ENCODE peak calls at places on chromosomes 11 and 22, in six cellular contexts. A is HepG2, R is GM12878, U is H1, G is GM12891, M is K562. Z is an unnamed sample.

GRCh38 chr11:114433376-114433775 is 5.9 kb upstream of the REXO2 start:
- DNase-seq in A (no peak), R (no peak), U (no peak), G (no peak), M (no peak), Z (no peak)

GRCh38 chr11:47938791-47939560 is 41.4 kb upstream of the PTPRJ start:
- DNase-seq in A (no peak), R (no peak), U (no peak), G (no peak), M (no peak), Z (no peak)

GRCh38 chr22:16783930-16784354 is 41.3 kb downstream of the XKR3 start:
- DNase-seq in A (peak), R (no peak), U (no peak), G (no peak), M (peak), Z (no peak)

GRCh38 chr11:15223318-15223717 is 108.6 kb downstream of the INSC start:
- DNase-seq in A (no peak), R (no peak), U (no peak), G (no peak), M (no peak), Z (no peak)

GRCh38 chr11:79082920-79083319 is 357.9 kb downstream of the TENM4 start:
- DNase-seq in A (no peak), R (no peak), U (no peak), G (no peak), M (no peak), Z (no peak)

GRCh38 chr11:34242037-34242625 is 115.7 kb downstream of the ABTB2 start:
- DNase-seq in A (no peak), R (no peak), U (no peak), G (no peak), M (peak), Z (no peak)

GRCh38 chr11:636511-637332 is at the start of gene DRD4:
- DNase-seq in A (no peak), R (no peak), U (no peak), G (no peak), M (no peak), Z (no peak)

GRCh38 chr22:22233081-22233480 is 11.5 kb upstream of the VPREB1 start:
- DNase-seq in A (no peak), R (no peak), U (no peak), G (no peak), M (no peak), Z (no peak)

GRCh38 chr11:69939551-69940245 is 120.5 kb upstream of the FGF3 start:
- DNase-seq in A (no peak), R (no peak), U (no peak), G (no peak), M (no peak), Z (no peak)

GRCh38 chr11:123020968-123021367 is 39.3 kb upstream of the BSX start:
- DNase-seq in A (peak), R (no peak), U (no peak), G (peak), M (no peak), Z (peak)

GRCh38 chr11:123187670-123188507 is 7.2 kb downstream of the CLMP start:
- DNase-seq in A (no peak), R (no peak), U (no peak), G (no peak), M (no peak), Z (no peak)

GRCh38 chr11:129766858-129767604 is 48.6 kb upstream of the TMEM45B start:
- DNase-seq in A (peak), R (no peak), U (peak), G (no peak), M (no peak), Z (no peak)

GRCh38 chr11:134560566-134561347 is 148.7 kb upstream of the B3GAT1 start:
- DNase-seq in A (no peak), R (no peak), U (no peak), G (no peak), M (no peak), Z (no peak)

GRCh38 chr11:72939031-72939430 is 124.8 kb downstream of the ATG16L2 start:
- DNase-seq in A (no peak), R (no peak), U (no peak), G (no peak), M (no peak), Z (no peak)

GRCh38 chr11:65606876-65607613 is 7.0 kb downstream of the MAP3K11 start:
- DNase-seq in A (no peak), R (no peak), U (peak), G (peak), M (peak), Z (no peak)

GRCh38 chr11:130916238-130916855 is at the start of gene SNX19:
- DNase-seq in A (no peak), R (peak), U (peak), G (peak), M (peak), Z (peak)
- TF ChIP-seq POLR2A in A (no peak), R (peak), U (peak), G (peak), M (peak), Z (peak)

GRCh38 chr11:16286095-16286494 is 70.3 kb downstream of the SOX6 start:
- DNase-seq in A (no peak), R (no peak), U (no peak), G (no peak), M (no peak), Z (no peak)

GRCh38 chr11:16292167-16292859 is 64.0 kb downstream of the SOX6 start:
- DNase-seq in A (no peak), R (no peak), U (no peak), G (no peak), M (no peak), Z (no peak)

GRCh38 chr11:16293204-16293681 is 63.1 kb downstream of the SOX6 start:
- DNase-seq in A (no peak), R (no peak), U (no peak), G (no peak), M (no peak), Z (no peak)

GRCh38 chr11:16291729-16292128 is 64.6 kb downstream of the SOX6 start:
- DNase-seq in A (no peak), R (no peak), U (no peak), G (no peak), M (peak), Z (no peak)

DNA sequence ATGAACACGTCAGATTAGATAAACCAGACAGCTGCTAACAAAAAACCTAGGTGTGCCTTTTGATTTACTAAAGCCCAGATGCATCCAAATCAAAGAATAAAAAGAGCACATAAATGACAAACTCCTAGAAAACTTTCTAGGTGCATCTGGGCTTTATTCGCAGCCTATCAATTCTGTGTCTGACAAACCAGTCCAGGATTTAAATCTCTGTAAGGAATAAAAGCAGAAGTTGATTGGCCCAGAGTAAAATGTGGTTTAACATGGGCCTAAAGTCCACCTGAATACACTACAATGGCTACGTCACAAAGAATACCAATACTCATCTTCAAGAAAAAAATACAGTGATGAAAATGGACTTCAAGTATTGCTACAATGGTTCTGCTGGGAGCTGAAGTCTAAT is 66.8 kb downstream of the SOX6 start:
- DNase-seq in A (no peak), R (no peak), U (no peak), G (no peak), M (no peak), Z (no peak)
- TF ChIP-seq POLR2AphosphoS5 in A (no peak), R (no peak), U (no peak), G (no peak), M (no peak), Z (no peak)

GRCh38 chr11:20488352-20488751 is 100.8 kb downstream of the PRMT3 start:
- DNase-seq in A (no peak), R (no peak), U (no peak), G (no peak), M (no peak), Z (no peak)

GRCh38 chr11:20489948-20490347 is 102.4 kb downstream of the PRMT3 start:
- DNase-seq in A (no peak), R (peak), U (no peak), G (no peak), M (no peak), Z (no peak)

GRCh38 chr11:20497124-20497792 is 102.2 kb upstream of the SLC6A5 start:
- DNase-seq in A (no peak), R (no peak), U (no peak), G (no peak), M (no peak), Z (no peak)

GRCh38 chr11:20493340-20493739 is 105.8 kb downstream of the PRMT3 start:
- DNase-seq in A (no peak), R (no peak), U (no peak), G (no peak), M (peak), Z (no peak)
- TF ChIP-seq TAF1 in A (no peak), R (no peak), U (no peak), G (no peak), M (peak), Z (no peak)

GRCh38 chr11:8671651-8672062 is 10.8 kb downstream of the TRIM66 start:
- DNase-seq in A (no peak), R (no peak), U (no peak), G (no peak), M (no peak), Z (no peak)

GRCh38 chr11:8676458-8676857 is 6.0 kb downstream of the TRIM66 start:
- DNase-seq in A (no peak), R (no peak), U (no peak), G (no peak), M (no peak), Z (no peak)

GRCh38 chr11:8672346-8672745 is 10.1 kb downstream of the TRIM66 start:
- DNase-seq in A (no peak), R (no peak), U (no peak), G (no peak), M (no peak), Z (no peak)

GRCh38 chr11:8674859-8675258 is 7.6 kb downstream of the TRIM66 start:
- DNase-seq in A (no peak), R (no peak), U (no peak), G (no peak), M (no peak), Z (no peak)

GRCh38 chr11:8671242-8671641 is 11.2 kb downstream of the TRIM66 start:
- DNase-seq in A (no peak), R (no peak), U (peak), G (no peak), M (no peak), Z (no peak)
- TF ChIP-seq POLR2A in A (no peak), R (no peak), U (peak), G (no peak), M (no peak), Z (no peak)

GRCh38 chr11:126355324-126355925 is at the start of gene ST3GAL4:
- DNase-seq in A (peak), R (peak), U (peak), G (peak), M (peak), Z (peak)
- TF ChIP-seq POLR2AphosphoS5 in A (no peak), R (no peak), U (peak), G (no peak), M (peak), Z (peak)

DNA sequence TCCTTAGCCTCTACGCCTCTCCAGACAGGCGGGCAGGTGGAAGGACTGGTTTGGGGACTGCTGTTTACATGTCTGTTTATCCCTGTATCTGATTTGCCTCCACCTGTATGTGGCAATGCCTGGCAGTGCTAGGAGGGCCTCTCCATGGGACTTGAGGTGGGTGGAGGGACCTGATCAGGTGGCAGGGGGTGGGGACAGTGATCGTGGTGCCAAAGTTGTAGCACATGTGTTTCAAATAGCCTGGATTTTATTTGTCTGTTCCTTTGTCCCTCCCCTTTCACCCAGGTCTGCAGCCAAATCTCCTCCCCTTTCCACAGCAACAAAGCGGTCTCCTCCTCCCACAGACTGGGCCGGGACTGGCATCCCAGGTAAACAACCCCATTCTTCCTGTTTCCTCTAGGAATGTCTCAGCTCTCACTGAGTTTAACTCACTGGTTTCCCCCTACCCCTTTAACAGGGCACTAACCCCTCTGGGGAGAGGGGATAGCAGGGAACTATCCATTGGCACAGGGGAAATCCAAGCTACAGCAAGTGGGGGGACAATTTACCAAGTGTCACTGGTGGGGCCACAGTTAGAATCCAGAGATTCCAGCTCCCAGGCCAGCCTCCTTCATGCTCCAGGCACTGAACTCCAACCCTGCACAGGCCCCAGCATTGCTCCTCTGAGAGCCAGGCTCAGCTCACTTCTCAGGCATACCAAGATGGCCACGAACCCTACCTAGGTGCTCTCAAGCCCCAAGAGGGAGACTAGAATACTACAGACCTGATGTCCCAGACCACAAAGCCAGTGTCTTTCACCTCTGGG is 22.9 kb upstream of the TLCD5 start:
- DNase-seq in A (no peak), R (no peak), U (no peak), G (no peak), M (no peak), Z (no peak)
- TF ChIP-seq TAF1 in A (no peak), R (no peak), U (no peak), G (no peak), M (no peak), Z (no peak)

Z was measured in GM12892.